ENCODE peak calls at places on chromosomes 13 and 19, in five cellular contexts. M is colonic mucosa, P is PC-9, H is aorta, S is dorsolateral prefrontal cortex. J is an unnamed sample.

GRCh38 chr19:27392027-27392632 is 1820.8 kb downstream of the UQCRFS1 start:
- DNase-seq in M (no peak), P (no peak), H (peak), S (no peak), J (peak)

GRCh38 chr19:39356647-39357046 is 14.4 kb downstream of the SAMD4B start:
- DNase-seq in M (no peak), P (no peak), H (peak), S (no peak), J (no peak)

GRCh38 chr19:47476438-47476972 is 4.8 kb upstream of the SLC8A2 start:
- DNase-seq in M (no peak), P (no peak), H (no peak), S (no peak), J (no peak)

GRCh38 chr13:30334663-30335386 is 27.5 kb upstream of the KATNAL1 start:
- DNase-seq in M (peak), P (no peak), H (no peak), S (no peak), J (no peak)

GRCh38 chr13:27619711-27620376 is 485 bp downstream of the LNX2 start:
- DNase-seq in M (peak), P (no peak), H (no peak), S (no peak), J (no peak)

GRCh38 chr13:22198001-22198400 is 527.1 kb downstream of the FGF9 start:
- DNase-seq in M (peak), P (no peak), H (no peak), S (no peak), J (no peak)

GRCh38 chr19:38803543-38803942 is 9.2 kb downstream of the LGALS4 start:
- DNase-seq in M (no peak), P (no peak), H (peak), S (no peak), J (no peak)

GRCh38 chr19:15288146-15288963 is 44.0 kb downstream of the BRD4 start:
- DNase-seq in M (no peak), P (no peak), H (no peak), S (peak), J (no peak)

GRCh38 chr19:14971474-14971873 is 8.2 kb downstream of the SLC1A6 start:
- DNase-seq in M (no peak), P (no peak), H (no peak), S (no peak), J (no peak)

GRCh38 chr13:110472904-110473563 is 88.5 kb downstream of the RAB20 start:
- DNase-seq in M (no peak), P (no peak), H (no peak), S (no peak), J (no peak)

GRCh38 chr13:24624363-24624762 is 55.8 kb upstream of the ATP12A start:
- DNase-seq in M (no peak), P (no peak), H (peak), S (no peak), J (no peak)

GRCh38 chr13:24624801-24625231 is 55.4 kb upstream of the ATP12A start:
- DNase-seq in M (no peak), P (no peak), H (no peak), S (no peak), J (no peak)

GRCh38 chr13:24626449-24626848 is 53.8 kb upstream of the ATP12A start:
- DNase-seq in M (peak), P (no peak), H (no peak), S (no peak), J (no peak)

GRCh38 chr13:24625870-24626419 is 54.3 kb upstream of the ATP12A start:
- DNase-seq in M (peak), P (no peak), H (no peak), S (no peak), J (no peak)

GRCh38 chr13:24625324-24625723 is 54.9 kb upstream of the ATP12A start:
- DNase-seq in M (peak), P (no peak), H (no peak), S (no peak), J (no peak)
- H3K27ac ChIP-seq in M (peak), P (no peak), H (no peak), S (no peak), J (peak)

DNA sequence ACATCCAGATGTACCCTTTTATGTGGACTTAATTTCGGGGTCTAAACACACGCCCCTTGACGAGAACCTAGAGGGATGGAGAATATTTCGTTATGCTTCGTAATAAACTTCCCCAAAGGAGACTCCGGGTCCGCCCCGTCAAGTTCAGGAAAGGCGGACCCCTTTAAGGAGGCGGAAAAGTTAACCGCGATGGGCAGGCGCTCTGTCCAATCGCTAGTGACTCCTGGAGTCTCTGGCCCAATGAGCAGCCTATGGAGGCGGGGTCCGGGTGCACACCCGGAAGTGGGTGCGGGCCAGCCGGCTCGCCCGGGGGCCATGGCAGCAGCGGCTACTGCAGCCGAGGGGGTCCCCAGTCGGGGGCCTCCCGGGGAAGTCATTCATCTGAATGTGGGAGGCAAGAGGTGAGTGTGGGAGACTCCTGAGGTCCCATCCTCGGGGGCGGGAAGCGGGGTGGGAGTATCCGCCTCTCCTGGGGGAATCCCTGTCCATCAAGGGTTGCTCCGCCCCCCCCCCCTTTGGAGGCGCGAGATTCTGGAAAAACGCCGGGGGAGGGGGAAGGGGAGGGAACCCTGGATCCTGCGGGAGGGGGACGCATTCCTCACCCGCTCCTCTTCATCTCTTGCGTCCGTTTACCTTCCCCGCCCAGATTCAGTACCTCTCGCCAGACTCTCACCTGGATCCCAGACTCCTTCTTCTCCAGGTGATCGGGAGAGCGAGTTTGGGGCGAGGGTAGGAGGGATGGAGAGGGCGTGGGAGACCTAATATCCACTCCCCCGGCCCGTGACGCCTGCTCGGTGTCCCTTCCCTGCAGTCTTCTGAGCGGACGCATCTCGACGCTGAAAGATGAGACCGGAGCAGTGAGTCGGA is at the start of gene SHKBP1:
- DNase-seq in M (peak), P (peak), H (peak), S (peak), J (peak)
- H3K27ac ChIP-seq in M (peak), P (no peak), H (no peak), S (no peak), J (peak)

GRCh38 chr13:78630509-78630908 is 27.2 kb upstream of the POU4F1 start:
- DNase-seq in M (no peak), P (no peak), H (no peak), S (no peak), J (no peak)
- H3K27ac ChIP-seq in M (no peak), P (no peak), H (no peak), S (no peak), J (no peak)

GRCh38 chr19:18109363-18109730 is 11.8 kb downstream of the MAST3 start:
- DNase-seq in M (peak), P (no peak), H (no peak), S (no peak), J (no peak)
- H3K27ac ChIP-seq in M (peak), P (no peak), H (no peak), S (peak), J (peak)

DNA sequence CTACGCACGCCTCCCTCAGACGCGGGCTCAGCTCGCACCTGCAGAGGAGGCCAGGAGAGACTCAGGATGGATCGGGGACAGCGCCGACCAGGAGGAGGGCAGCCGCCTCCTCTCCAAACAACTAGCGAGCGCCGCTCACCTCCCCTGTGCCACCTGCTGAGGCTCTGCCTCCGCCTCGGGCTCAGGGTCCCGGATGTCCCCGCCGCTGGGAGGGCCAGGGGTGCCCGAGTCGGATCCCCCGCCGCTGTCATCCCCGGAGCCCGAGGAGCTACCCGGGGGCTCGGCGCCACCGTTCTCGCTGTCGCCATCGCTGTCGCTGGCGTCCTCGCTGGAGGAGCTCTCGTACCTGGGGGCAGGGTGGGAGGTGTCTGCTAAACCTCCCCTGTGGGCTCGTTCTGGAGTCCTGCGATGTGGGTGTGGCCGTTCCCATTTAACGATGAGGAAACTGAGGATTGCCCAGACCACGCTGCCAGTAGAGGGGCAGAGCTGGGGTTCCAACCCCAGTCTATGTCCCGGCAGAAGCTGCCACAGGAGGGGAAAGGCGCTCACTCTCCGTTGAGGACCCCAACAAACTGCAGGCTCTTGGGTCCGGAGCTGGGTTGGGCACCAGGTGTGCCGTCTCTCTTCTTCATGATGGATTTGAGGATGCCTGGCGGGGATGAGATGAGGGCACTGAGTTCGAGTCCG is 9.1 kb downstream of the KANK3 start:
- DNase-seq in M (no peak), P (no peak), H (no peak), S (no peak), J (no peak)
- H3K27ac ChIP-seq in M (no peak), P (no peak), H (no peak), S (no peak), J (no peak)

J was measured in upper lobe of right lung.